ENCODE peak calls at places on chromosomes 2 and 18, in ten cellular contexts. L, C, E, B, Y, R, M, F, V and Z are unnamed samples. For H3K27me3, the result is how much of the 10 kb centered on the place peaks cover.

GRCh38 chr18:67117804-67118203 is 398.7 kb downstream of the DSEL start:
- DNase-seq in L (no peak), C (no peak), E (no peak), B (no peak), Y (no peak), R (no peak), M (no peak), F (no peak), V (no peak), Z (no peak)

GRCh38 chr2:205220559-205220958 is 461.7 kb upstream of the NRP2 start:
- DNase-seq in L (no peak), C (no peak), E (no peak), B (no peak), Y (no peak), R (no peak), M (no peak), F (no peak), V (no peak), Z (no peak)

GRCh38 chr2:158009425-158009824 is 92.3 kb upstream of the UPP2 start:
- DNase-seq in L (no peak), C (no peak), E (peak), B (no peak), Y (no peak), R (no peak), M (no peak), F (no peak), V (no peak), Z (no peak)

GRCh38 chr2:37698931-37699481 is 27.6 kb upstream of the CDC42EP3 start:
- DNase-seq in L (peak), C (no peak), E (no peak), B (no peak), Y (no peak), R (no peak), M (no peak), F (no peak), V (no peak), Z (no peak)

GRCh38 chr2:192000196-192000990 is 153.5 kb upstream of the CAVIN2 start:
- DNase-seq in L (no peak), C (no peak), E (no peak), B (no peak), Y (no peak), R (no peak), M (no peak), F (no peak), V (no peak), Z (no peak)

GRCh38 chr2:176063958-176064357 is 19.8 kb downstream of the EVX2 start:
- DNase-seq in L (no peak), C (no peak), E (no peak), B (no peak), Y (no peak), R (no peak), M (no peak), F (no peak), V (no peak), Z (no peak)

GRCh38 chr2:31233216-31233615 is 736 bp upstream of the EHD3 start:
- DNase-seq in L (no peak), C (no peak), E (no peak), B (no peak), Y (no peak), R (no peak), M (no peak), F (no peak), V (no peak), Z (no peak)

GRCh38 chr2:212173331-212173730 is 365.3 kb downstream of the ERBB4 start:
- DNase-seq in L (no peak), C (no peak), E (no peak), B (no peak), Y (no peak), R (no peak), M (no peak), F (no peak), V (no peak), Z (no peak)

GRCh38 chr2:232886632-232887031 is 16.6 kb downstream of the SNORC start:
- DNase-seq in L (no peak), C (no peak), E (no peak), B (no peak), Y (no peak), R (no peak), M (peak), F (no peak), V (no peak), Z (peak)

GRCh38 chr2:88606371-88607030 is 20.8 kb downstream of the EIF2AK3 start:
- DNase-seq in L (no peak), C (no peak), E (no peak), B (no peak), Y (no peak), R (no peak), M (no peak), F (no peak), V (no peak), Z (no peak)

GRCh38 chr18:43710135-43710534 is 432.8 kb upstream of the SYT4 start:
- DNase-seq in L (no peak), C (no peak), E (no peak), B (no peak), Y (no peak), R (no peak), M (no peak), F (no peak), V (no peak), Z (no peak)

GRCh38 chr18:49274188-49274714 is 186.2 kb downstream of the DYM start:
- DNase-seq in L (no peak), C (no peak), E (no peak), B (no peak), Y (no peak), R (no peak), M (no peak), F (no peak), V (no peak), Z (no peak)

GRCh38 chr2:58913082-58913726 is 672.1 kb upstream of the FANCL start:
- DNase-seq in L (no peak), C (no peak), E (no peak), B (no peak), Y (no peak), R (no peak), M (no peak), F (no peak), V (peak), Z (peak)

GRCh38 chr2:122028371-122029102 is 273.1 kb downstream of the TSN start:
- DNase-seq in L (peak), C (no peak), E (no peak), B (no peak), Y (no peak), R (no peak), M (no peak), F (no peak), V (no peak), Z (no peak)

GRCh38 chr2:43041661-43042360 is 184.6 kb downstream of the ZFP36L2 start:
- DNase-seq in L (peak), C (no peak), E (peak), B (peak), Y (no peak), R (peak), M (peak), F (peak), V (peak), Z (peak)

GRCh38 chr2:14297906-14298305 is 334.6 kb upstream of the LRATD1 start:
- DNase-seq in L (no peak), C (no peak), E (no peak), B (no peak), Y (no peak), R (no peak), M (no peak), F (no peak), V (no peak), Z (no peak)

GRCh38 chr18:62525611-62526010 is 2.8 kb downstream of the ZCCHC2 start:
- DNase-seq in L (no peak), C (no peak), E (no peak), B (no peak), Y (no peak), R (no peak), M (no peak), F (no peak), V (no peak), Z (no peak)

GRCh38 chr18:11034816-11035215 is 114.6 kb downstream of the PIEZO2 start:
- DNase-seq in L (no peak), C (no peak), E (no peak), B (no peak), Y (no peak), R (no peak), M (no peak), F (no peak), V (no peak), Z (no peak)

GRCh38 chr2:197152451-197153228 is 157.9 kb downstream of the ANKRD44 start:
- DNase-seq in L (peak), C (no peak), E (peak), B (no peak), Y (peak), R (peak), M (no peak), F (peak), V (no peak), Z (no peak)

GRCh38 chr2:23934296-23934695 is 6.0 kb upstream of the UBXN2A start:
- DNase-seq in L (no peak), C (no peak), E (no peak), B (no peak), Y (no peak), R (no peak), M (no peak), F (no peak), V (no peak), Z (no peak)

GRCh38 chr2:219656523-219656922 is 29.1 kb downstream of the SLC4A3 start:
- DNase-seq in L (peak), C (no peak), E (no peak), B (no peak), Y (no peak), R (no peak), M (no peak), F (no peak), V (no peak), Z (no peak)

GRCh38 chr2:109013046-109013445 is 24.0 kb upstream of the EDAR start:
- DNase-seq in L (no peak), C (no peak), E (no peak), B (no peak), Y (no peak), R (no peak), M (no peak), F (no peak), V (no peak), Z (no peak)

GRCh38 chr2:198325359-198325758 is 521.0 kb downstream of the PLCL1 start:
- DNase-seq in L (no peak), C (no peak), E (no peak), B (no peak), Y (no peak), R (no peak), M (no peak), F (no peak), V (no peak), Z (no peak)

GRCh38 chr2:152247337-152247695 is 71.8 kb upstream of the STAM2 start:
- DNase-seq in L (no peak), C (no peak), E (no peak), B (no peak), Y (peak), R (no peak), M (no peak), F (no peak), V (no peak), Z (no peak)

GRCh38 chr2:109694190-109694589 is 80.0 kb downstream of the SOWAHC start:
- DNase-seq in L (peak), C (no peak), E (no peak), B (no peak), Y (no peak), R (no peak), M (no peak), F (no peak), V (no peak), Z (no peak)

GRCh38 chr2:149860276-149860921 is 272.8 kb upstream of the MMADHC start:
- DNase-seq in L (peak), C (no peak), E (no peak), B (no peak), Y (no peak), R (no peak), M (no peak), F (no peak), V (no peak), Z (no peak)

GRCh38 chr2:187383043-187383800 is 64.8 kb downstream of the CALCRL start:
- DNase-seq in L (no peak), C (no peak), E (no peak), B (no peak), Y (no peak), R (no peak), M (no peak), F (no peak), V (no peak), Z (no peak)

GRCh38 chr2:100013892-100014677 is 128.3 kb downstream of the AFF3 start:
- DNase-seq in L (peak), C (no peak), E (peak), B (peak), Y (peak), R (peak), M (peak), F (no peak), V (no peak), Z (peak)

GRCh38 chr2:10079192-10079930 is 850 bp downstream of the CYS1 start:
- DNase-seq in L (peak), C (no peak), E (peak), B (peak), Y (no peak), R (peak), M (peak), F (no peak), V (peak), Z (peak)

GRCh38 chr2:48199076-48199475 is 292.8 kb upstream of the FBXO11 start:
- DNase-seq in L (no peak), C (no peak), E (peak), B (no peak), Y (no peak), R (no peak), M (no peak), F (no peak), V (no peak), Z (peak)

GRCh38 chr2:105580870-105581567 is 163.7 kb upstream of the NCK2 start:
- DNase-seq in L (no peak), C (no peak), E (no peak), B (no peak), Y (no peak), R (no peak), M (no peak), F (no peak), V (no peak), Z (no peak)

GRCh38 chr2:219087371-219087770 is 26.6 kb upstream of the IHH start:
- DNase-seq in L (no peak), C (no peak), E (peak), B (no peak), Y (no peak), R (no peak), M (no peak), F (no peak), V (no peak), Z (no peak)

GRCh38 chr2:55175254-55176093 is 56.6 kb downstream of the CLHC1 start:
- DNase-seq in L (peak), C (no peak), E (peak), B (no peak), Y (peak), R (no peak), M (peak), F (no peak), V (no peak), Z (peak)

GRCh38 chr18:29449424-29449823 is 1272.5 kb upstream of the CDH2 start:
- DNase-seq in L (no peak), C (no peak), E (no peak), B (no peak), Y (no peak), R (no peak), M (no peak), F (no peak), V (no peak), Z (no peak)

GRCh38 chr2:234304945-234305344 is 191.9 kb downstream of the ARL4C start:
- DNase-seq in L (peak), C (no peak), E (peak), B (no peak), Y (no peak), R (no peak), M (no peak), F (no peak), V (peak), Z (peak)

GRCh38 chr2:234306426-234307173 is 190.3 kb downstream of the ARL4C start:
- DNase-seq in L (no peak), C (no peak), E (no peak), B (no peak), Y (no peak), R (no peak), M (no peak), F (no peak), V (no peak), Z (no peak)

GRCh38 chr2:234307322-234307961 is 189.4 kb downstream of the ARL4C start:
- DNase-seq in L (no peak), C (no peak), E (no peak), B (no peak), Y (no peak), R (no peak), M (no peak), F (no peak), V (no peak), Z (no peak)

GRCh38 chr2:234308073-234308813 is 188.6 kb downstream of the ARL4C start:
- DNase-seq in L (peak), C (no peak), E (no peak), B (no peak), Y (no peak), R (no peak), M (no peak), F (no peak), V (no peak), Z (no peak)

GRCh38 chr2:234305846-234306245 is 191.0 kb downstream of the ARL4C start:
- DNase-seq in L (peak), C (no peak), E (no peak), B (no peak), Y (no peak), R (no peak), M (no peak), F (no peak), V (no peak), Z (no peak)
- H3K27me3 ChIP-seq in L (under half), C (under half), E (under half), B (under half), Y (under half), R (under half), M (under half), F (under half), V (under half), Z (under half)

DNA sequence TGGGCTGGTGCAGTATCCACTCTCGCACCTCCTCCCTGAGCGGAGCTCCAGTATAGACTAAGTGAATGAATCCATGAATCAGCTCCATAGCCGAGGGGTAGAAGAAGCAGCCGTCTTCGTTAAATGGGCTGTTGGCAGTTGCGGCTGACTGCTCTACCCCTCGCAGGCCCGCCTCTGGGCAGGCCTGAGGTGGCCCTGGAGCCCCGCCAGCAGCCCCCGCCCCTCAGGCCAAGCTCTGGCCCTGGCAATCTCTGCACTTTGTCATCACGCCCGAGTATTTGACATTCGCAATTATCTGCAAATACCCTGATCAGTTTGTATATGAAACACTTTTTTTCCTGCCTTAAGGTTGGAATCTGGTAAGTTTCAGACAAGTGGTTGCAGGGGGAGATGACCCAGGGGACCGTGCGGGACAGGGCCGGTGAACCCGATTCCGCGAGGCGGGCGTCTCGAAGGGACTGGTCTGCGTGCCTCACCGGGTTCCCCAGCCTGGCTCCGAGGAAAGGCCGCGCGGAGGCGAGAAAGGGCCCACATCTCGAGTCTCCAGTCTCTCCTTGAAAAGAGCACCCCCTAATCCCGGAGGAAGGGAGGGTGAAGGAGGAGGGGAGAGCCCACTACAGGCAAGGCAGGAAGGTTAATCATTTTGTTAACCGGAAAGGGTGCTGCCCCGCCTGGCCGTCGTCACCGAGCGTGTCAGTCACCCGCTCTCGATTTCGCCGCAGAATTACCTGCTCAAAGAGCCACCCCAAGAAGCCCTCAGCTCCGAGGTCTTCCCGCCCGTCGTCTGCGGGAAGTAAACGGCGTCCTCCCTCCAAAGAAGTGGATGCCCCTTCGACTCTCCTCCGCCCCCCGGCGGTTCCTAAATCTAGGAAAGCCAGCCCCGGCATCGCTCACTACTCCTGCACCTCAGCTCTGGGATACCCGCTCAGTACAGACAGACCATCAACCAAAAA is 11.1 kb upstream of the SATB2 start:
- DNase-seq in L (no peak), C (no peak), E (no peak), B (no peak), Y (no peak), R (no peak), M (peak), F (no peak), V (no peak), Z (peak)
- H3K27me3 ChIP-seq in L (under half), C (under half), E (half or more), B (half or more), Y (under half), R (under half), M (half or more), F (half or more), V (under half), Z (half or more)

DNA sequence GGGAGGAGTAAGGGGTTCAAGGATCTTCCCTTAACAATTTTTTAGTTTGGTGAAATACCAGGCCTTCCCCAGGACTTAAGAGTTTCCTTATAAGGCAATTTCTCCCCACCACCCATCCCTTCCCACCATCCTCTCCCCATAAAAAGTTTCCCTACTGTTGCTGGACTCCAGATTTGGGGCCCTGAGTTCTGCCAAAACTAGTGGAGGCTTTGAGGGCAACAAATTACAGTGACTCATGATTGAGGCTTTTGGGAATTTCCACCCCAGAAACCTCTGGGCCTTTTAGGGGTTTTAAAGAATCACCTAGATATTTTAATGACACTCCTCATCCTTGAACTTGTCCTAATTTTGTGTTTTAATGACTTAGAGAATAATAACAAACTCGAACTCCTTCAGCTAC is 14.3 kb upstream of the EN1 start:
- DNase-seq in L (peak), C (no peak), E (no peak), B (no peak), Y (no peak), R (no peak), M (no peak), F (no peak), V (no peak), Z (no peak)
- H3K27me3 ChIP-seq in L (under half), C (under half), E (half or more), B (under half), Y (under half), R (under half), M (half or more), F (under half), V (under half), Z (half or more)

DNA sequence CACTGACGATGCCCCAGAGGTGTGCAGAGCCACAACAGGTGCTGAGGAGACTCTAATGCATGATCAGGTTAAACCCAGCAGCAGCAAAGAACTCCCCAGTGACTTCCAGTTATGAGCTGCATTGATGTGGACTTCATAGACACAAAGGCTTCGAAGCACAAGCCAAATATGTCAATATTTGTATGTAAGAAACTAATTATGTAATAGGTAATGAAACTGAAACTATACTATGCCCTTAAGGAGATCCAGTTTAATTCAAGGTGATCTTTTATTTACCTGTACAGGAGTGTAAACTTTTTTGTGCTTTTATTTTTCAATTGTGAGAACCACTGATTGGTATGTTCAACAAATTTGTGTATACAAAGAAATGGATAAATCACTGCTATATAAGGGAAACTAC is 10.1 kb upstream of the TTC27 start:
- DNase-seq in L (no peak), C (no peak), E (no peak), B (no peak), Y (no peak), R (no peak), M (no peak), F (no peak), V (no peak), Z (no peak)
- H3K27me3 ChIP-seq in L (under half), C (under half), E (under half), B (under half), Y (under half), R (under half), M (under half), F (under half), V (under half), Z (under half)

DNA sequence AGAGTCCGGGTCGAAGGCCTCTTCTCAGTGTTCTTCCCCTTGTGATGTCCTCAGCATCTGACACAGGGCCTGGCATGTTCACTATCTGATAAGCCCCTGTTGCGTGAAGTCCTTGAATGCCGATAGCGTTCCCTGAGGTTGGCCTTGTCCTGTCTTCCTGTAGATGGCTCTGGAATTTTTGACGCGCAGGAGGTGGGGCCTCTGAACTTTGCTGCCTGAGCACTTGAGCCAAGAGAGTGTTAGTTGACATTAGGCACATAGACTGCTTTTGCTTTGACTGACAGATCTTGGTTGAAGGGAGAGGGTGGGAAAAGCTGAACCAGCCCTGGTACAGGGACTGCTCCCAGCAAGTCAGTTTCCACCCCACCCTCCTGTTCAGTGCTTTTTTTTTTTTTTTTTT is 53.0 kb downstream of the LDLRAD4 start:
- DNase-seq in L (no peak), C (no peak), E (peak), B (no peak), Y (no peak), R (no peak), M (no peak), F (no peak), V (no peak), Z (no peak)
- H3K27me3 ChIP-seq in L (under half), C (under half), E (under half), B (under half), Y (under half), R (under half), M (under half), F (under half), V (under half), Z (under half)

GRCh38 chr18:78972930-78973331 is 6.7 kb upstream of the SALL3 start:
- DNase-seq in L (no peak), C (no peak), E (no peak), B (no peak), Y (no peak), R (no peak), M (no peak), F (no peak), V (no peak), Z (peak)
- H3K27me3 ChIP-seq in L (under half), C (under half), E (half or more), B (under half), Y (under half), R (under half), M (half or more), F (under half), V (under half), Z (half or more)